ENCODE peak calls at places on chromosomes 7 and 10, in nine cellular contexts. One of them, this sample, is unnamed.

GRCh38 chr7:158707610-158708009 is 3.0 kb upstream of the NCAPG2 start:
- DNase-seq in left lung: no peak
- DNase-seq in H1: no peak
- DNase-seq in WERI-Rb-1: no peak
- DNase-seq in thoracic aorta: no peak
- DNase-seq in left ventricle myocardium inferior: no peak
- DNase-seq in fibroblast of mammary gland: peak
- DNase-seq in GM12865: no peak
- DNase-seq in kidney: no peak
- DNase-seq in this sample: peak

GRCh38 chr10:22874189-22874854 is 53.5 kb upstream of the ARMC3 start:
- DNase-seq in kidney: no peak
- DNase-seq in left ventricle myocardium inferior: no peak
- DNase-seq in thoracic aorta: no peak
- DNase-seq in H1: no peak
- DNase-seq in WERI-Rb-1: no peak
- DNase-seq in GM12865: no peak
- DNase-seq in fibroblast of mammary gland: no peak
- DNase-seq in left lung: no peak
- DNase-seq in this sample: no peak

GRCh38 chr7:91976743-91977142 is 36.1 kb downstream of the AKAP9 start:
- DNase-seq in WERI-Rb-1: no peak
- DNase-seq in GM12865: no peak
- DNase-seq in kidney: no peak
- DNase-seq in H1: no peak
- DNase-seq in left lung: no peak
- DNase-seq in thoracic aorta: no peak
- DNase-seq in left ventricle myocardium inferior: no peak
- DNase-seq in fibroblast of mammary gland: no peak
- DNase-seq in this sample: no peak

GRCh38 chr10:110498087-110498981 is 627 bp downstream of the DUSP5 start:
- DNase-seq in fibroblast of mammary gland: peak
- DNase-seq in kidney: peak
- DNase-seq in H1: no peak
- DNase-seq in left lung: peak
- DNase-seq in GM12865: peak
- DNase-seq in left ventricle myocardium inferior: peak
- DNase-seq in WERI-Rb-1: peak
- DNase-seq in thoracic aorta: no peak
- DNase-seq in this sample: peak

GRCh38 chr10:98694863-98695262 is 248.1 kb upstream of the HPS1 start:
- DNase-seq in H1: no peak
- DNase-seq in left ventricle myocardium inferior: no peak
- DNase-seq in GM12865: no peak
- DNase-seq in kidney: no peak
- DNase-seq in fibroblast of mammary gland: peak
- DNase-seq in left lung: no peak
- DNase-seq in WERI-Rb-1: no peak
- DNase-seq in thoracic aorta: no peak
- DNase-seq in this sample: no peak

GRCh38 chr10:63738410-63738809 is 217.2 kb downstream of the REEP3 start:
- DNase-seq in fibroblast of mammary gland: peak
- DNase-seq in H1: no peak
- DNase-seq in left lung: no peak
- DNase-seq in WERI-Rb-1: no peak
- DNase-seq in GM12865: no peak
- DNase-seq in kidney: no peak
- DNase-seq in left ventricle myocardium inferior: no peak
- DNase-seq in thoracic aorta: no peak
- DNase-seq in this sample: peak

GRCh38 chr7:105838273-105839141 is 37.9 kb downstream of the ATXN7L1 start:
- DNase-seq in left lung: peak
- DNase-seq in H1: no peak
- DNase-seq in kidney: no peak
- DNase-seq in WERI-Rb-1: no peak
- DNase-seq in fibroblast of mammary gland: peak
- DNase-seq in left ventricle myocardium inferior: peak
- DNase-seq in GM12865: no peak
- DNase-seq in thoracic aorta: no peak
- DNase-seq in this sample: peak

GRCh38 chr10:29681700-29682444 is 47.1 kb upstream of the SVIL start:
- DNase-seq in left lung: peak
- DNase-seq in H1: no peak
- DNase-seq in WERI-Rb-1: no peak
- DNase-seq in left ventricle myocardium inferior: no peak
- DNase-seq in thoracic aorta: no peak
- DNase-seq in GM12865: peak
- DNase-seq in kidney: no peak
- DNase-seq in fibroblast of mammary gland: no peak
- DNase-seq in this sample: no peak

GRCh38 chr10:13526952-13527863 is 1.6 kb downstream of the BEND7 start:
- DNase-seq in left lung: no peak
- DNase-seq in thoracic aorta: no peak
- DNase-seq in fibroblast of mammary gland: peak
- DNase-seq in H1: no peak
- DNase-seq in kidney: no peak
- DNase-seq in WERI-Rb-1: no peak
- DNase-seq in left ventricle myocardium inferior: no peak
- DNase-seq in GM12865: no peak
- DNase-seq in this sample: peak

GRCh38 chr7:117666019-117666418 is 186.2 kb downstream of the CFTR start:
- DNase-seq in WERI-Rb-1: no peak
- DNase-seq in left lung: no peak
- DNase-seq in fibroblast of mammary gland: peak
- DNase-seq in GM12865: no peak
- DNase-seq in left ventricle myocardium inferior: no peak
- DNase-seq in H1: no peak
- DNase-seq in kidney: no peak
- DNase-seq in thoracic aorta: no peak
- DNase-seq in this sample: peak

GRCh38 chr7:45033261-45033930 is 33.4 kb downstream of the CCM2 start:
- DNase-seq in WERI-Rb-1: peak
- DNase-seq in H1: no peak
- DNase-seq in kidney: no peak
- DNase-seq in left lung: no peak
- DNase-seq in left ventricle myocardium inferior: no peak
- DNase-seq in fibroblast of mammary gland: peak
- DNase-seq in thoracic aorta: no peak
- DNase-seq in GM12865: no peak
- DNase-seq in this sample: peak

GRCh38 chr7:45031829-45032228 is 31.8 kb downstream of the CCM2 start:
- DNase-seq in fibroblast of mammary gland: no peak
- DNase-seq in left lung: no peak
- DNase-seq in H1: no peak
- DNase-seq in thoracic aorta: no peak
- DNase-seq in WERI-Rb-1: no peak
- DNase-seq in left ventricle myocardium inferior: no peak
- DNase-seq in kidney: no peak
- DNase-seq in GM12865: no peak
- DNase-seq in this sample: no peak

GRCh38 chr7:45033931-45034290 is 33.9 kb downstream of the CCM2 start:
- DNase-seq in H1: no peak
- DNase-seq in fibroblast of mammary gland: no peak
- DNase-seq in kidney: peak
- DNase-seq in left lung: no peak
- DNase-seq in GM12865: no peak
- DNase-seq in left ventricle myocardium inferior: no peak
- DNase-seq in WERI-Rb-1: peak
- DNase-seq in thoracic aorta: no peak
- DNase-seq in this sample: peak

GRCh38 chr7:45035371-45035770 is 35.4 kb downstream of the CCM2 start:
- DNase-seq in WERI-Rb-1: no peak
- DNase-seq in fibroblast of mammary gland: no peak
- DNase-seq in H1: no peak
- DNase-seq in GM12865: no peak
- DNase-seq in left ventricle myocardium inferior: no peak
- DNase-seq in left lung: no peak
- DNase-seq in thoracic aorta: no peak
- DNase-seq in kidney: no peak
- DNase-seq in this sample: no peak

GRCh38 chr7:45032421-45032820 is 32.4 kb downstream of the CCM2 start:
- DNase-seq in left ventricle myocardium inferior: no peak
- DNase-seq in kidney: peak
- DNase-seq in WERI-Rb-1: no peak
- DNase-seq in fibroblast of mammary gland: no peak
- DNase-seq in GM12865: no peak
- DNase-seq in thoracic aorta: no peak
- DNase-seq in left lung: no peak
- DNase-seq in H1: no peak
- DNase-seq in this sample: no peak
- H3K4me3 ChIP-seq in left ventricle myocardium inferior: no peak
- H3K4me3 ChIP-seq in kidney: no peak
- H3K4me3 ChIP-seq in WERI-Rb-1: no peak
- H3K4me3 ChIP-seq in fibroblast of mammary gland: no peak
- H3K4me3 ChIP-seq in GM12865: no peak
- H3K4me3 ChIP-seq in thoracic aorta: no peak
- H3K4me3 ChIP-seq in left lung: no peak
- H3K4me3 ChIP-seq in H1: no peak
- H3K4me3 ChIP-seq in this sample: no peak

GRCh38 chr10:32205666-32206065 is 141.3 kb downstream of the EPC1 start:
- DNase-seq in left ventricle myocardium inferior: no peak
- DNase-seq in GM12865: no peak
- DNase-seq in H1: no peak
- DNase-seq in thoracic aorta: no peak
- DNase-seq in kidney: no peak
- DNase-seq in WERI-Rb-1: no peak
- DNase-seq in left lung: no peak
- DNase-seq in fibroblast of mammary gland: no peak
- DNase-seq in this sample: peak

GRCh38 chr10:32211046-32211363 is 136.0 kb downstream of the EPC1 start:
- DNase-seq in thoracic aorta: no peak
- DNase-seq in left lung: no peak
- DNase-seq in GM12865: no peak
- DNase-seq in H1: no peak
- DNase-seq in kidney: no peak
- DNase-seq in WERI-Rb-1: no peak
- DNase-seq in fibroblast of mammary gland: no peak
- DNase-seq in left ventricle myocardium inferior: no peak
- DNase-seq in this sample: no peak

GRCh38 chr10:32207544-32207943 is 139.4 kb downstream of the EPC1 start:
- DNase-seq in thoracic aorta: no peak
- DNase-seq in H1: no peak
- DNase-seq in WERI-Rb-1: peak
- DNase-seq in fibroblast of mammary gland: peak
- DNase-seq in kidney: no peak
- DNase-seq in GM12865: peak
- DNase-seq in left lung: peak
- DNase-seq in left ventricle myocardium inferior: peak
- DNase-seq in this sample: peak

GRCh38 chr10:32204606-32205005 is 142.4 kb downstream of the EPC1 start:
- DNase-seq in WERI-Rb-1: no peak
- DNase-seq in thoracic aorta: no peak
- DNase-seq in H1: no peak
- DNase-seq in GM12865: no peak
- DNase-seq in left ventricle myocardium inferior: no peak
- DNase-seq in kidney: no peak
- DNase-seq in fibroblast of mammary gland: no peak
- DNase-seq in left lung: no peak
- DNase-seq in this sample: peak

GRCh38 chr10:32210306-32211045 is 136.5 kb downstream of the EPC1 start:
- DNase-seq in WERI-Rb-1: no peak
- DNase-seq in fibroblast of mammary gland: peak
- DNase-seq in left ventricle myocardium inferior: no peak
- DNase-seq in H1: peak
- DNase-seq in left lung: no peak
- DNase-seq in kidney: no peak
- DNase-seq in thoracic aorta: no peak
- DNase-seq in GM12865: peak
- DNase-seq in this sample: peak
- TF ChIP-seq CTCF in WERI-Rb-1: peak
- TF ChIP-seq CTCF in fibroblast of mammary gland: peak
- TF ChIP-seq CTCF in left ventricle myocardium inferior: peak
- TF ChIP-seq CTCF in H1: peak
- TF ChIP-seq CTCF in left lung: peak
- TF ChIP-seq CTCF in kidney: peak
- TF ChIP-seq CTCF in thoracic aorta: peak
- TF ChIP-seq CTCF in GM12865: peak
- TF ChIP-seq CTCF in this sample: peak

DNA sequence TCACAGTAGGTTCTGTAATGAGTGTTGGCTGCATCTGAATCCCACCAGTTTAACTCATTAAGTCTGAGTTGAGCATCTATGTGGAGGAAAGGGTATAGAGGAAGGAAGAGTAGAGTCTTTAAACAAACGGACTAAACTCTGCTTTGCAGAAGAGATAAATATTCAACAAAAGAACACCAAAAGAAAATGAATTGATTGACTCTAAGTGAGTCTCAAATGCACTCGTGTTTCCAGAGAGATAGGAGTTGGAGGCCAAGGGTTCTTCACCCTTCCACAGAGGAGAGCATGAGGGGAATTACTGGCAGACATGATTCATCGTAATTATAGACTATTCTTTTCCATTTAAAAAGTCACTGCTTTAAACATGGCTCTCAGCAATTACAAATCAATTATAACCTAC is 56.3 kb downstream of the PLPP4 start:
- DNase-seq in kidney: no peak
- DNase-seq in WERI-Rb-1: no peak
- DNase-seq in GM12865: no peak
- DNase-seq in H1: no peak
- DNase-seq in left lung: no peak
- DNase-seq in fibroblast of mammary gland: no peak
- DNase-seq in left ventricle myocardium inferior: no peak
- DNase-seq in thoracic aorta: no peak
- DNase-seq in this sample: no peak
- H3K4me3 ChIP-seq in kidney: no peak
- H3K4me3 ChIP-seq in WERI-Rb-1: no peak
- H3K4me3 ChIP-seq in GM12865: no peak
- H3K4me3 ChIP-seq in H1: no peak
- H3K4me3 ChIP-seq in left lung: no peak
- H3K4me3 ChIP-seq in fibroblast of mammary gland: no peak
- H3K4me3 ChIP-seq in left ventricle myocardium inferior: no peak
- H3K4me3 ChIP-seq in thoracic aorta: no peak
- H3K4me3 ChIP-seq in this sample: no peak

DNA sequence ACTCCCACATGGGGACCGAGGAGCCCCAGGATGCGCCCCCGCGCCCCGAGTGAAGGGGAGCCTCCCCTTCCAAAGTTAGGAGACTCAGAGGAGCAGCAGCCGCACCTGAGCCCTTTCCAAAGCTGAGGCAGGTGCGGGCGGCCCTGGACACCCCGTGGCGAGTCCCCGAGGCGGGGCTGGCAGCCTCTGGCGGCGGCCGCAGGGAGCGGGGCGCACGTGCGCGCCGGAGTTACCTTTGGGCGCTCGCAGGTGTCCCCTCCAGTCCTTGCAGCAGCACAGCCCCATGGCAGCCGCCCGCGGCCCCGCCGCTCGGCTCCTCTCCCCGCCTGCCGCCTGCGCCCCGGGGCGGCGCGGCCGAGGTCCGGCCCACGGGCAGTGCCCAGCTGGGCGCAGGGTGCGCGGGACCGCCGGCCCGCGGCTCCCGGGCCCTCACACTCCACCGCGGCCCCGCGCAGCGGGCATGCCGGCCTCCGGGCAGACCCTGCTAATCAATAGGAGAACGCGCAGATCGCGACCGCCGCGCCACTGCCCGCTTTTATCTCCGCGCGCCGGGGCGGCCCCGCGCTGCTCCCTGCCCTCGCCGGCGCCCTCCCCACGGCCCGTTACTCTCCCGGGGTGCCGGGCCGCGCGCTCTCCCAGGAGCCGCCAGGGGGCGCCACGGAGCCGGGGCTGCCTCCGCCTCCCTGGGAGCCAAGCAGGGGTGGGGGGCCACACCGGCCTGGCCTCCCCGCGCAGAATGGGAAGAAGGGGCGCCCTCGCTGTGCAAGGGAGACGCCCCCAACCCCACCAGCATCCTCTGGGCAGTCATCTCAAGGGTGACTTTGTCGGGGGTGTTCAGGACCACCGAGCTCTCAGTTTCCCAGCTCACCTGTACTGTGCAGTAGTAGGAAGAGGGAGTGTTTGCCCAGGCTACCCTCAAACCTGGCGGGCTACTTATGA is 80.8 kb downstream of the ARHGAP22 start:
- DNase-seq in H1: no peak
- DNase-seq in thoracic aorta: no peak
- DNase-seq in left ventricle myocardium inferior: no peak
- DNase-seq in left lung: no peak
- DNase-seq in fibroblast of mammary gland: no peak
- DNase-seq in WERI-Rb-1: peak
- DNase-seq in kidney: no peak
- DNase-seq in GM12865: no peak
- DNase-seq in this sample: peak
- TF ChIP-seq CTCF in H1: peak
- TF ChIP-seq CTCF in thoracic aorta: peak
- TF ChIP-seq CTCF in left ventricle myocardium inferior: peak
- TF ChIP-seq CTCF in left lung: peak
- TF ChIP-seq CTCF in fibroblast of mammary gland: no peak
- TF ChIP-seq CTCF in WERI-Rb-1: peak
- TF ChIP-seq CTCF in kidney: no peak
- TF ChIP-seq CTCF in GM12865: peak
- TF ChIP-seq CTCF in this sample: no peak